ENCODE peak calls at places on chromosomes 11 and 22, in nine cellular contexts. One of them, this sample, is unnamed.

GRCh38 chr22:30422481-30423295 is 2.9 kb upstream of the MTFP1 start:
- DNase-seq in fibroblast of villous mesenchyme: peak; percentile 87
- DNase-seq in HFF-Myc: no peak
- DNase-seq in EH: peak; percentile 97
- DNase-seq in GM23338: peak; percentile 76
- DNase-seq in foreskin fibroblast: peak; percentile 95
- DNase-seq in NCI-H1105: peak; percentile 5
- DNase-seq in AG04450: peak; percentile 73
- DNase-seq in M059J: peak; percentile 97
- DNase-seq in this sample: peak; percentile 89

GRCh38 chr22:29072979-29073617 is at the start of gene KREMEN1:
- DNase-seq in GM23338: no peak
- DNase-seq in HFF-Myc: no peak
- DNase-seq in foreskin fibroblast: no peak
- DNase-seq in EH: no peak
- DNase-seq in M059J: no peak
- DNase-seq in AG04450: no peak
- DNase-seq in fibroblast of villous mesenchyme: no peak
- DNase-seq in NCI-H1105: no peak
- DNase-seq in this sample: no peak

GRCh38 chr22:40690370-40690769 is 11.1 kb downstream of the MCHR1 start:
- DNase-seq in NCI-H1105: no peak
- DNase-seq in fibroblast of villous mesenchyme: no peak
- DNase-seq in GM23338: peak; percentile 62
- DNase-seq in HFF-Myc: no peak
- DNase-seq in M059J: no peak
- DNase-seq in EH: no peak
- DNase-seq in AG04450: no peak
- DNase-seq in foreskin fibroblast: no peak
- DNase-seq in this sample: no peak

GRCh38 chr11:14645247-14645912 is 1.8 kb downstream of the PDE3B start:
- DNase-seq in NCI-H1105: no peak
- DNase-seq in AG04450: no peak
- DNase-seq in foreskin fibroblast: peak; percentile 25
- DNase-seq in GM23338: no peak
- DNase-seq in fibroblast of villous mesenchyme: no peak
- DNase-seq in HFF-Myc: no peak
- DNase-seq in M059J: peak; percentile 31
- DNase-seq in EH: peak; percentile 36
- DNase-seq in this sample: peak; percentile 47

GRCh38 chr11:100914415-100914814 is 215.2 kb downstream of the PGR start:
- DNase-seq in foreskin fibroblast: no peak
- DNase-seq in HFF-Myc: no peak
- DNase-seq in EH: no peak
- DNase-seq in NCI-H1105: no peak
- DNase-seq in AG04450: no peak
- DNase-seq in fibroblast of villous mesenchyme: no peak
- DNase-seq in GM23338: peak; percentile 45
- DNase-seq in M059J: no peak
- DNase-seq in this sample: no peak

GRCh38 chr11:102476812-102477211 is 24.2 kb upstream of the TMEM123 start:
- DNase-seq in AG04450: no peak
- DNase-seq in NCI-H1105: no peak
- DNase-seq in GM23338: no peak
- DNase-seq in fibroblast of villous mesenchyme: no peak
- DNase-seq in foreskin fibroblast: no peak
- DNase-seq in EH: peak; percentile 7
- DNase-seq in M059J: peak; percentile 62
- DNase-seq in HFF-Myc: no peak
- DNase-seq in this sample: peak; percentile 15

GRCh38 chr22:37732699-37733607 is 36.1 kb downstream of the TRIOBP start:
- DNase-seq in HFF-Myc: no peak
- DNase-seq in NCI-H1105: no peak
- DNase-seq in AG04450: no peak
- DNase-seq in foreskin fibroblast: no peak
- DNase-seq in M059J: no peak
- DNase-seq in fibroblast of villous mesenchyme: no peak
- DNase-seq in EH: no peak
- DNase-seq in GM23338: no peak
- DNase-seq in this sample: no peak

GRCh38 chr11:17479284-17480214 is 2.9 kb upstream of the ABCC8 start:
- DNase-seq in AG04450: no peak
- DNase-seq in foreskin fibroblast: peak; percentile 12
- DNase-seq in M059J: peak; percentile 16
- DNase-seq in fibroblast of villous mesenchyme: peak; percentile 27
- DNase-seq in NCI-H1105: peak; percentile 59
- DNase-seq in EH: peak; percentile 27
- DNase-seq in HFF-Myc: no peak
- DNase-seq in GM23338: peak; percentile 90
- DNase-seq in this sample: peak; percentile 22

GRCh38 chr11:3014314-3014938 is 22.3 kb upstream of the NAP1L4 start:
- DNase-seq in foreskin fibroblast: no peak
- DNase-seq in fibroblast of villous mesenchyme: no peak
- DNase-seq in EH: no peak
- DNase-seq in M059J: no peak
- DNase-seq in GM23338: no peak
- DNase-seq in AG04450: no peak
- DNase-seq in HFF-Myc: no peak
- DNase-seq in NCI-H1105: no peak
- DNase-seq in this sample: no peak

GRCh38 chr11:33187851-33188722 is 26.8 kb upstream of the CSTF3 start:
- DNase-seq in HFF-Myc: no peak
- DNase-seq in M059J: no peak
- DNase-seq in GM23338: peak; percentile 30
- DNase-seq in foreskin fibroblast: no peak
- DNase-seq in fibroblast of villous mesenchyme: no peak
- DNase-seq in EH: no peak
- DNase-seq in AG04450: no peak
- DNase-seq in NCI-H1105: no peak
- DNase-seq in this sample: no peak

GRCh38 chr11:20353829-20354434 is 9.6 kb upstream of the HTATIP2 start:
- DNase-seq in AG04450: no peak
- DNase-seq in EH: peak; percentile 52
- DNase-seq in HFF-Myc: no peak
- DNase-seq in GM23338: peak; percentile 72
- DNase-seq in M059J: peak; percentile 52
- DNase-seq in NCI-H1105: peak; percentile 50
- DNase-seq in fibroblast of villous mesenchyme: peak; percentile 45
- DNase-seq in foreskin fibroblast: no peak
- DNase-seq in this sample: peak; percentile 39